ENCODE peak calls at places on chromosomes 1 and 21, in four cellular contexts. S is stomach, N is spleen, T is H1. Z is an unnamed sample.

GRCh38 chr1:244628719-244629299 is 24.1 kb upstream of the DESI2 start:
- DNase-seq in N (no peak), T (no peak), S (no peak), Z (no peak)

GRCh38 chr1:75727571-75727970 is 3.1 kb downstream of the ACADM start:
- DNase-seq in S (no peak), N (no peak), T (no peak), Z (no peak)

GRCh38 chr1:18556364-18556763 is 74.3 kb upstream of the PAX7 start:
- DNase-seq in S (no peak), T (no peak), N (no peak), Z (no peak)

GRCh38 chr21:37792046-37792445 is 124.2 kb downstream of the KCNJ6 start:
- DNase-seq in S (no peak), N (no peak), T (no peak), Z (no peak)

GRCh38 chr1:197980457-197980856 is 63.3 kb downstream of the LHX9 start:
- DNase-seq in N (no peak), S (no peak), T (no peak), Z (no peak)

GRCh38 chr1:6118415-6118814 is 61.7 kb downstream of the CHD5 start:
- DNase-seq in S (no peak), N (peak), T (no peak), Z (no peak)

GRCh38 chr1:89918794-89919155 is 76.1 kb upstream of the ZNF326 start:
- DNase-seq in N (no peak), S (no peak), T (no peak), Z (no peak)

GRCh38 chr1:116377564-116378529 is 4.8 kb downstream of the ATP1A1 start:
- DNase-seq in S (no peak), N (no peak), T (no peak), Z (peak)

GRCh38 chr1:85109475-85109874 is 61.2 kb upstream of the MCOLN3 start:
- DNase-seq in N (no peak), T (no peak), S (peak), Z (peak)

GRCh38 chr1:59814180-59814900 is 409 bp upstream of the HOOK1 start:
- DNase-seq in T (peak), N (peak), S (peak), Z (peak)

GRCh38 chr21:34630536-34631143 is 15.7 kb upstream of the RCAN1 start:
- DNase-seq in S (no peak), N (no peak), T (no peak), Z (peak)

GRCh38 chr1:86517336-86517735 is 29.5 kb upstream of the CLCA4 start:
- DNase-seq in S (no peak), T (no peak), N (no peak), Z (no peak)

GRCh38 chr1:49136738-49137251 is 360.1 kb upstream of the BEND5 start:
- DNase-seq in S (no peak), T (no peak), N (no peak), Z (no peak)

GRCh38 chr1:27332536-27333281 is 9.1 kb upstream of the SYTL1 start:
- DNase-seq in T (peak), N (peak), S (peak), Z (no peak)

GRCh38 chr1:225843426-225843795 is 33.5 kb downstream of the EPHX1 start:
- DNase-seq in T (no peak), S (no peak), N (peak), Z (no peak)

GRCh38 chr1:225840223-225840610 is 30.3 kb downstream of the EPHX1 start:
- DNase-seq in T (no peak), S (no peak), N (peak), Z (no peak)

GRCh38 chr1:225842788-225843425 is 33.0 kb downstream of the EPHX1 start:
- DNase-seq in S (no peak), N (peak), T (no peak), Z (no peak)

GRCh38 chr1:225840713-225841112 is 30.8 kb downstream of the EPHX1 start:
- DNase-seq in T (no peak), N (no peak), S (no peak), Z (no peak)

DNA sequence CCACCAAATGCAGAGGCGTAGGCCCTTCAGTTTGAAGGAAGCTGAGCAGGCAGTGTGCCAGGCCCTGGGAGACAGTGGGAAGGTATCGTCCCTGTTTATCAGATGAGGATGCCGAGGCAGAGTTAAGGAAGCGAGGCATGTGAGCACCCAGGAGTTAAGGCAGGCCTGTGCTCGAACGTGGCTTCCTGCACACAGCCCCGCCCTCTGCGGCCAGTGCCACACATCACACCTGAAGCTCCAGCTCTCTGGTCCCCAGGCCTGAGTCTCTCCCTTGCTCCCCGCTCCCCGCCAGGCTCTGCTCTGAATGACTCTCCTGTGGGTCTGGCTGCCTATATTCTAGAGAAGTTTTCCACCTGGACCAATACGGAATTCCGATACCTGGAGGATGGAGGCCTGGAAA is 32.1 kb downstream of the EPHX1 start:
- DNase-seq in S (no peak), T (no peak), N (peak), Z (no peak)
- TF ChIP-seq POLR2A in S (no peak), T (no peak), N (no peak), Z (no peak)

GRCh38 chr1:9086060-9086459 is 16.6 kb upstream of the SLC2A5 start:
- DNase-seq in N (no peak), S (no peak), T (no peak), Z (no peak)
- TF ChIP-seq POLR2AphosphoS5 in N (no peak), S (no peak), T (no peak), Z (no peak)

DNA sequence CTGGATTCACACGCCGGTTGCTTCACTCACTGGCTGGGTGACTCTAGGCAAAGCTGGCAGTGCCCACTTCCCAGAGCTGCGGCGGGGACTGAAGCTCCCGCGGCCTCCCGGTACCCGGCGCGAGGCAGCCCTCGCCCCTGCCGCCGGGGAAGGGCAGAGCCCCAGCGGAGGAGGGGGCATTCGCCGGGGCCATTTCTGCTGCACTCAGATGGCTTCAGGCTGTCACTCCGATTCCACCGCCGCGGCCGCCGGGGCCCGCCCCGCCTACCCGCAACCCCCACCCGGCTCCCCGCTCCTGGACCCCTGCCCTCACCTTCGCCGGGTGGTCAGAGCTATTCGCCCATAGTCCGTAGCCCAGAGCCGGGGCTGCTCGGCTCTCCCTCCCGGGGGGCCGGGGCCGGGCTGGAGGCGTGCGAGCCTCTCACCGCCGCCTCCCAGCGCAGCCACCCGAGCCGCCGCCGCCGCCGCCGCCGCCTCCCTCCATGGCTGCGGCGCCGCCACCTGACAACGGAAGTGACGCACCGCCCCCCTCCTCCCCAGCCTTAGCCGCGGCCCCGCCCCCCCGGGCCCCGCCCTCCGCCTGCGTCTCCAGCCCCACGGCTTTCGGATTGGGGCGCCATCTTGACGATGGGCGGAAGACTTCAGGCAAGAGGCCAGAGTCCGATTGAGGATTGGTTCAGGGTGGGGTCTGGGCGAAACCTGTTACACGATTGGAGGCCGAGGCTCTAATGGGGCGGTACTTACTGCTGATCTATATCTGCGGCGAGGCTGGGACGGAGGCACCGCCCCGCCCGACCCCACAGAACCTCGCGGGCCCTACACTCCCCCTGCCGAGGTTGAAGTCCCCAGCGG is at the start of gene STK40:
- DNase-seq in N (peak), T (peak), S (peak), Z (peak)
- TF ChIP-seq POLR2A in N (no peak), T (no peak), S (no peak), Z (peak)

DNA sequence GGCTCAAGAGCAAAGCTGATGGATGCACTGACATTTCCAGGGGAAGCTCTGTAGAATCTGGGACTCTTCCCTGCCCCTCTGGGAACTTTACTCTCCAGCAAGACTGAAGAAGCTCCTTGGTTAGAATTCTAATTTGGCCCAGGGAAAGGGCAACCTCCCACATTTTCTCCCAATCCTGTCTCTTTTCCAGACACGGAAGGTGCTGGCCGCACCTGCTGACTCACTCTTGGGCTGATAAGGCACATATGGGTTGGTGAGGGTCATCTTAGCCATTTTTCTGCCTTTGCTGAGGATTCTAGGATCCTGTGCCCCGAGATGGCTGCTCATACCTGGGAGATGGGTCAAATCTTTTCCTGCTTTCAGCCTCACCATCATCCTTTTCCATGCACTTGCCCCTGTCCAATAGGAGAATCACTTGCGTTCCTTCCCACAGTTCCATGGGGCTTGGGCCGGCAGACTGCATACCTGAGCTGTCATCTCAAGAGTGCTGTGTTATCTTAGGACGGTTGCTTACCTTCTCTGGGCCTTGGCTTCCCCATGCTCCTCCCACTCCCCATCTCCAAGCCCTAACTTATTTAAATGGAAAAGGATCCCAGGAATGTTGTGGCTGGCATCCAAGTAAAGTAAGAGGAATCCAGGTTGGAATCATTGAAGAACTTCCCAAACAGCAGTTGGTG is 1.3 kb downstream of the TINAGL1 start:
- DNase-seq in T (peak), S (no peak), N (no peak), Z (no peak)
- TF ChIP-seq POLR2AphosphoS5 in T (no peak), S (no peak), N (no peak), Z (no peak)

GRCh38 chr1:173414539-173414938 is 62.6 kb upstream of the PRDX6 start:
- DNase-seq in N (no peak), T (no peak), S (no peak), Z (no peak)

GRCh38 chr1:173416034-173416433 is 61.1 kb upstream of the PRDX6 start:
- DNase-seq in N (no peak), S (no peak), T (no peak), Z (no peak)

GRCh38 chr1:173415490-173415889 is 61.6 kb upstream of the PRDX6 start:
- DNase-seq in T (no peak), S (no peak), N (no peak), Z (no peak)

GRCh38 chr1:173413271-173413707 is 63.8 kb upstream of the PRDX6 start:
- DNase-seq in S (no peak), T (peak), N (peak), Z (no peak)

DNA sequence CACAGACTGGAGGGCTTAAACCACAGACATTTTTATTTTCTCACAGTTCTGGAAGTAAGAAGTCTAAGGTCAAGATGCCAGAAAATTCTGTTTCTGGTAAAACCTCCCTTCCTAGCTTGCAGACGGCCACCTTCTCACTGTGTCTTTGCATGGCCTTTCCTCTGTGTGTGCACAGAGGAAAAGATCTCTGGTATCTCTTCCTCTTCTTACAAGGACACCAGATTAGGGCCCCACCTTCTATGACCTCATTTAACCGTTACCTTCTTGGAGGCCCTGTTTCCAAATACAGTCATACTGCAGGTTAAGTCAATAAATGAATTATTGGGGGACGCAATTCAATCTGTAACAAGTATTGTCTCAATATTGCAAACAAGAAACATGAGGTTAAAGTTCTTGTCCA is 63.0 kb upstream of the PRDX6 start:
- DNase-seq in N (no peak), T (no peak), S (no peak), Z (no peak)
- TF ChIP-seq POLR2A in N (no peak), T (no peak), S (no peak), Z (no peak)

GRCh38 chr1:159918041-159918917 is 7.0 kb downstream of the TAGLN2 start:
- DNase-seq in S (no peak), T (no peak), N (peak), Z (no peak)
- TF ChIP-seq POLR2AphosphoS5 in S (no peak), T (no peak), N (peak), Z (no peak)

DNA sequence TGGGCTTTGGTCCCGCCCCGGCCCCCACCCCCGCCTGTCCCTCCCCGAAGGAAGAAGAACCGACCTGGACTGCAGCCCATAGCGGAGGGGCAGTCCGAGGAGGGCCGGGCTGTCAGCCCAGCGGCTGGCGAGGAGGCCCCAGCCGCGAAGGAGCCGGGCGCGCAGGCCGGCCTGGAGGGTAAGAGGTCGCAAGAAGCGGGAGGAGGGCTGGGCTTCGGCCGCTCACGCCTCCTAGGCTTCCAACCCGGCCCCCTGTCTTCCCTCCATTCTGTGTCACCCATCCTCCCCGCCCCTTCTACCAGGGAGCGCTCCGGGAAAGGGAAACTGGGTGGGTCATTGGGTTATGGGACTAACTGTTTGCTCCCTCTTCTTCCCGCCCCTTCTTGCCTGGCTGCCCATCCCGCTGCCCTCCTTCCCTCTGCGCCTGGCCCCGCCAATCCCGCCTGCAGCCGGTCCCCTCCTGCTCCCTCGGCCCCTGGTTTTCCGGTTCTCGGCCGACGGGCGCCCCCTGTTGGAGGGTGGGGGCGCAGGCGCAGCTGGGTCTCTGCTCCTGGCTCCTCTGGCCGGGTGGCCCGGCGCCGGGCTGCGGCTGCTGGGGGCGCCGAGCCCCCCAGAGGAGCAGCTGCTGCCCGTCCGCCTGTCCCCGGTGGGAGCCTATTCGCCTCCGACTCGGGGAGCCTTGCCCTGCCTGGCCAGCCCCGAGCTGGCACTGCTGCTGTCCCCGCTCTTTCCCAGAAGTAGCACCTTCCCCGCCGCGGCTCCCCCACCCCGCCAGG is 2.4 kb downstream of the RUSC1 start:
- DNase-seq in S (peak), T (peak), N (peak), Z (peak)
- TF ChIP-seq POLR2A in S (no peak), T (no peak), N (no peak), Z (peak)

DNA sequence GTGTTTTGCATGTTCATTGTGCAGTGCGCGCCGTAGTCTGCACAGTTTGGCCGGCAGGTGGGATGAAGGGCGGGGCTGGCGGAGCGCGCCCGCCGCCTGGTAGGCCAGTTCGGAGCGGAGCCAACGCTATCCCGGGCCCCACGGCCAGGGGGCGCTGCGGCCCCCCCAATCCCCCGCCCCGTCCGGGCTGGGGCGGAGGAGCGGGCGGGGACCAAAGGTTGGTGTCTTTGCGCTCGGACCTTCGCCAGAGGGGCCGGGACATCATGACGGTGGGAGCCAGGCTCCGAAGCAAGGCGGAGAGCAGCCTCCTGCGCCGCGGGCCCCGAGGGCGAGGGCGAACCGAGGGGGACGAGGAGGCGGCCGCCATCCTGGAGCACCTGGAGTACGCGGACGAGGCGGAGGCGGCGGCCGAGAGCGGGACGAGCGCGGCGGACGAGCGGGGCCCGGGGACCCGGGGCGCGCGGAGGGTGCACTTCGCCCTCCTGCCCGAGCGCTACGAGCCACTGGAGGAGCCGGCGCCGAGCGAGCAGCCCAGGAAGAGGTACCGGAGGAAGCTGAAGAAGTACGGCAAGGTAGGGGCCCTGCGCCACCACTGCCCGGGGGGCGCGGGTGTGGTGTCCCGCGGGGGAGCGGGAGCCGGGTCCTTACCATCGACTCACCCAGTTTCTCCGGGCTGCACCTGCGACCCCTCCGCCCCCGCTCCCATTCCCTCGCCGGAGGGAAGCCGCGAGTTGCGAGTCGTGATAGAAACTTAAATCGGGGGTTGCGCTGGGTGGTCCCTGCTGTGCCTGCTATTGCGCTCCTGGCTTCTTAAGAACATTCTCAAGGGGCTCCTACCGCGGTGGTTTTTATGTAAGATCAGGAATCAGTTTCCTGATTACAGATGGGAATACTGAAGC is at the start of gene C1orf115:
- DNase-seq in N (peak), S (peak), T (peak), Z (peak)
- TF ChIP-seq POLR2AphosphoS5 in N (peak), S (peak), T (peak), Z (peak)

Z was measured in prostate gland.